ENCODE peak calls at places on chromosome 17, in ten cellular contexts. Z is brain microvascular endothelial cell, G is sigmoid colon, Q is CD14-positive monocyte, R is AG10803, B is Calu3, Y is HL-60, O is neural crest cell, P is stomach, V is heart left ventricle. X is an unnamed sample.

GRCh38 chr17:77528516-77529327 is 388.0 kb downstream of the SEC14L1 start:
- DNase-seq in Z (no peak), G (peak; percentile 37), Q (no peak), R (no peak), B (no peak), Y (no peak), O (peak; percentile 67), P (no peak), V (no peak), X (no peak)

GRCh38 chr17:39199673-39199985 is 454 bp upstream of the RPL19 start:
- DNase-seq in Z (no peak), G (no peak), Q (no peak), R (no peak), B (no peak), Y (no peak), O (no peak), P (no peak), V (no peak), X (no peak)

GRCh38 chr17:29933379-29933778 is 3.4 kb upstream of the SSH2 start:
- DNase-seq in Z (peak; percentile 16), G (no peak), Q (no peak), R (peak; percentile 34), B (peak; percentile 28), Y (no peak), O (no peak), P (no peak), V (no peak), X (no peak)

GRCh38 chr17:52606098-52606497 is 447.6 kb upstream of the CA10 start:
- DNase-seq in Z (no peak), G (no peak), Q (no peak), R (no peak), B (no peak), Y (no peak), O (no peak), P (no peak), V (no peak), X (no peak)

GRCh38 chr17:45761957-45762565 is 22.1 kb upstream of the CRHR1 start:
- DNase-seq in Z (no peak), G (no peak), Q (no peak), R (no peak), B (no peak), Y (no peak), O (no peak), P (no peak), V (no peak), X (no peak)

GRCh38 chr17:63423251-63423950 is 22.7 kb downstream of the CYB561 start:
- DNase-seq in Z (no peak), G (no peak), Q (no peak), R (no peak), B (no peak), Y (no peak), O (no peak), P (no peak), V (no peak), X (no peak)

GRCh38 chr17:70365098-70365583 is 195.8 kb downstream of the KCNJ2 start:
- DNase-seq in Z (peak; percentile 16), G (no peak), Q (no peak), R (peak; percentile 58), B (no peak), Y (no peak), O (no peak), P (no peak), V (no peak), X (no peak)

GRCh38 chr17:57294629-57295501 is 38.5 kb downstream of the MSI2 start:
- DNase-seq in Z (peak; percentile 29), G (no peak), Q (no peak), R (no peak), B (no peak), Y (no peak), O (no peak), P (no peak), V (peak; percentile 60), X (no peak)

GRCh38 chr17:57357392-57357784 is 101.1 kb downstream of the MSI2 start:
- DNase-seq in Z (no peak), G (no peak), Q (no peak), R (no peak), B (peak; percentile 67), Y (no peak), O (no peak), P (peak; percentile 91), V (peak; percentile 91), X (no peak)

GRCh38 chr17:79534851-79535727 is 75.8 kb downstream of the RBFOX3 start:
- DNase-seq in Z (no peak), G (no peak), Q (no peak), R (no peak), B (no peak), Y (no peak), O (no peak), P (no peak), V (no peak), X (no peak)

GRCh38 chr17:36117505-36118382 is 14.1 kb downstream of the CCL4 start:
- DNase-seq in Z (no peak), G (no peak), Q (no peak), R (no peak), B (no peak), Y (no peak), O (no peak), P (no peak), V (no peak), X (no peak)

GRCh38 chr17:33436321-33436720 is 143.2 kb upstream of the ASIC2 start:
- DNase-seq in Z (peak; percentile 13), G (no peak), Q (no peak), R (peak; percentile 37), B (no peak), Y (no peak), O (no peak), P (no peak), V (peak; percentile 29), X (no peak)

GRCh38 chr17:82649501-82650261 is 1.4 kb upstream of the WDR45B start:
- DNase-seq in Z (no peak), G (peak; percentile 74), Q (no peak), R (no peak), B (no peak), Y (no peak), O (no peak), P (no peak), V (peak; percentile 53), X (no peak)

DNA sequence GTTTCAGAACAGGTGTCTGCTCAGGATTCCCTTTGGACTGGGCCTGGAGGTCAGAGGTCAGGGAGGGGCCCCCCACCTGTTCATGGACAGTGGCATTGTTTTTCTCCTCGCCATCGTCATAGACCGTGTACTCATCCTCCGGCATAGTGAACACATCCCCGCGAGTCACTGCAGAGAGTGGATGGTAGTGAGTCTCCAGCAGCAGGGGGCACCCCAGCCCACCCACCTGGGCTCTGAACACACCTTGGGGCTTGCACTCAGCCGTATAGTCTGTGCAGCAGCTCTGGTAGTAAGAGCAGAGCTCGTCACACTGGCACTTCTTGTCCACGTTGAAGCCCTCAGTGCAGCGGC is 448 bp downstream of the VTN start:
- DNase-seq in Z (no peak), G (no peak), Q (no peak), R (no peak), B (no peak), Y (no peak), O (no peak), P (no peak), V (no peak), X (no peak)
- TF ChIP-seq CTCF in Z (no peak), G (no peak), Q (no peak), R (no peak), B (no peak), Y (no peak), O (no peak), P (no peak), V (no peak), X (no peak)

GRCh38 chr17:81578038-81578441 is 25.9 kb upstream of the FAAP100 start:
- DNase-seq in Z (no peak), G (no peak), Q (no peak), R (peak; percentile 38), B (no peak), Y (no peak), O (no peak), P (no peak), V (no peak), X (no peak)
- TF ChIP-seq CTCF in Z (no peak), G (no peak), Q (no peak), R (no peak), B (no peak), Y (no peak), O (no peak), P (no peak), V (no peak), X (no peak)

GRCh38 chr17:47274319-47275069 is 20.9 kb downstream of the ITGB3 start:
- DNase-seq in Z (no peak), G (peak; percentile 76), Q (no peak), R (no peak), B (no peak), Y (no peak), O (no peak), P (no peak), V (no peak), X (no peak)

GRCh38 chr17:47275245-47275984 is 21.8 kb downstream of the ITGB3 start:
- DNase-seq in Z (peak; percentile 50), G (peak; percentile 98), Q (no peak), R (peak; percentile 96), B (peak; percentile 28), Y (no peak), O (no peak), P (peak; percentile 66), V (peak; percentile 94), X (no peak)

GRCh38 chr17:47270946-47271705 is 17.5 kb downstream of the ITGB3 start:
- DNase-seq in Z (no peak), G (no peak), Q (no peak), R (no peak), B (no peak), Y (no peak), O (no peak), P (no peak), V (no peak), X (no peak)

GRCh38 chr17:47272491-47272890 is 18.9 kb downstream of the ITGB3 start:
- DNase-seq in Z (no peak), G (no peak), Q (no peak), R (no peak), B (no peak), Y (no peak), O (no peak), P (no peak), V (no peak), X (no peak)

DNA sequence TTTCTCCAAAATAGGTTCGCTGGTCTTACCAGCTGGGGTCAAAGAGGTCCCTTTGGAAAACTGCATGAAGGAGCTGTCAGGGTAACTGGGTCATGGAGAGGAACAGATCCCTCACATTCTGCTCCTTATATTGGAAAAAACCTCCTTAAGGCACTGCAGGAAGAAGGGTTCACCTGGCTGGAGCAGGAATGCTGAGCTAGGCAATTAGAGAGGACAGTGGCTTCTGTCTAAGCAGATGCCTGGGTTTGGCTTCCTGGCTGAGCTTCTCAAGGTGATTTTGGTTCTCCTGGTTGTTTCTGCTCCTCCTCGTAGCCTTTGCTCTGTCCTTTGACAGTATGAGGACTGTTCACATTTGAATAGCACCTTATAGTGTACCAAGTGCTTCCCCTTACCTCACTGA is 19.6 kb downstream of the ITGB3 start:
- DNase-seq in Z (no peak), G (no peak), Q (no peak), R (no peak), B (no peak), Y (no peak), O (no peak), P (no peak), V (no peak), X (no peak)
- TF ChIP-seq CTCF in Z (no peak), G (no peak), Q (no peak), R (no peak), B (no peak), Y (no peak), O (no peak), P (no peak), V (no peak), X (no peak)

GRCh38 chr17:17783121-17783824 is 53.5 kb downstream of the SREBF1 start:
- DNase-seq in Z (no peak), G (no peak), Q (no peak), R (no peak), B (peak; percentile 49), Y (no peak), O (peak; percentile 33), P (peak; percentile 88), V (peak; percentile 87), X (peak; percentile 38)
- TF ChIP-seq CTCF in Z (peak; percentile 29), G (no peak), Q (peak; percentile 25), R (no peak), B (peak; percentile 27), Y (no peak), O (peak; percentile 44), P (no peak), V (peak; percentile 52), X (no peak)